ENCODE peak calls at places on chromosomes 2 and 18, in four cellular contexts. M, D, P and F are unnamed samples.

GRCh38 chr2:128868686-128869551 is 550.3 kb upstream of the HS6ST1 start:
- DNase-seq in P (no peak), D (no peak), M (no peak), F (no peak)

GRCh38 chr2:201363857-201364560 is 6.9 kb upstream of the FLACC1 start:
- DNase-seq in D (peak), M (no peak), P (no peak), F (peak)

GRCh38 chr2:72178551-72178950 is 30.9 kb upstream of the CYP26B1 start:
- DNase-seq in M (no peak), D (no peak), P (no peak), F (no peak)

GRCh38 chr18:79211844-79212243 is 142.7 kb downstream of the ATP9B start:
- DNase-seq in M (no peak), D (no peak), P (no peak), F (no peak)

GRCh38 chr2:227626580-227627151 is 9.4 kb downstream of the SCYGR4 start:
- DNase-seq in D (no peak), P (no peak), M (no peak), F (no peak)

GRCh38 chr2:217530399-217531100 is 472.2 kb downstream of the TNS1 start:
- DNase-seq in M (no peak), P (no peak), D (no peak), F (peak)

GRCh38 chr18:38368886-38369285 is 803.3 kb upstream of the CELF4 start:
- DNase-seq in P (no peak), D (no peak), M (no peak), F (no peak)

GRCh38 chr2:174205562-174205961 is 42.8 kb downstream of the OLA1 start:
- DNase-seq in M (no peak), D (no peak), P (no peak), F (no peak)

GRCh38 chr2:8779795-8780194 is 57.6 kb downstream of the KIDINS220 start:
- DNase-seq in P (no peak), M (no peak), D (no peak), F (no peak)

GRCh38 chr2:9333591-9334171 is 89.6 kb downstream of the ITGB1BP1 start:
- DNase-seq in M (no peak), P (no peak), D (peak), F (peak)

GRCh38 chr18:52087140-52087539 is 252.9 kb upstream of the DCC start:
- DNase-seq in D (no peak), P (no peak), M (no peak), F (no peak)

GRCh38 chr2:39947294-39948015 is 168.4 kb upstream of the THUMPD2 start:
- DNase-seq in P (no peak), D (no peak), M (no peak), F (no peak)

GRCh38 chr18:43159091-43159490 is 43.6 kb upstream of the RIT2 start:
- DNase-seq in P (no peak), M (no peak), D (no peak), F (no peak)